ENCODE peak calls at places on chromosomes 11 and 22, in four cellular contexts. G is suprapubic skin, F is cardiac muscle cell, Y is A549. T is an unnamed sample.

GRCh38 chr22:43946391-43946680 is 8.9 kb upstream of the SAMM50 start:
- DNase-seq in G (no peak), F (no peak), Y (peak), T (no peak)

GRCh38 chr11:67627788-67628624 is 1.7 kb downstream of the NUDT8 start:
- DNase-seq in G (peak), Y (no peak), F (no peak), T (no peak)

GRCh38 chr11:35725880-35726279 is 63.3 kb downstream of the TRIM44 start:
- DNase-seq in G (no peak), F (peak), Y (peak), T (no peak)

GRCh38 chr22:17818166-17818565 is 43.9 kb upstream of the BID start:
- DNase-seq in F (no peak), Y (no peak), G (no peak), T (no peak)

GRCh38 chr11:125016413-125016812 is 46.7 kb upstream of the SLC37A2 start:
- DNase-seq in G (no peak), F (no peak), Y (no peak), T (no peak)

GRCh38 chr11:32333335-32333991 is 101.9 kb downstream of the WT1 start:
- DNase-seq in Y (peak), F (peak), G (peak), T (no peak)

GRCh38 chr11:35017528-35018342 is 101.3 kb downstream of the PDHX start:
- DNase-seq in Y (no peak), G (no peak), F (no peak), T (no peak)

GRCh38 chr22:31998784-31999435 is 44.2 kb upstream of the SLC5A1 start:
- DNase-seq in Y (no peak), F (no peak), G (no peak), T (no peak)

GRCh38 chr11:44887598-44887997 is 63.1 kb downstream of the TP53I11 start:
- DNase-seq in Y (no peak), F (no peak), G (no peak), T (no peak)

GRCh38 chr22:37023743-37024338 is 4.3 kb downstream of the MPST start:
- DNase-seq in G (no peak), Y (no peak), F (no peak), T (no peak)

GRCh38 chr11:13897606-13898276 is 64.8 kb upstream of the SPON1 start:
- DNase-seq in G (no peak), Y (no peak), F (no peak), T (no peak)

GRCh38 chr11:22703561-22703960 is 37.1 kb downstream of the GAS2 start:
- DNase-seq in F (peak), G (no peak), Y (no peak), T (no peak)

GRCh38 chr11:3969613-3970012 is 114.1 kb downstream of the STIM1 start:
- DNase-seq in Y (no peak), F (no peak), G (no peak), T (no peak)

GRCh38 chr22:43135565-43135964 is 7.6 kb downstream of the MCAT start:
- DNase-seq in G (no peak), Y (no peak), F (no peak), T (no peak)

GRCh38 chr22:17305076-17305475 is 64.2 kb upstream of the CECR2 start:
- DNase-seq in Y (no peak), G (no peak), F (no peak), T (no peak)

GRCh38 chr11:126561327-126561893 is 205.9 kb downstream of the ST3GAL4 start:
- DNase-seq in G (no peak), F (peak), Y (peak), T (no peak)

GRCh38 chr11:2389344-2390026 is 11.1 kb upstream of the TSSC4 start:
- DNase-seq in G (no peak), Y (no peak), F (no peak), T (no peak)

GRCh38 chr11:47020793-47021624 is 84.4 kb downstream of the CSTPP1 start:
- DNase-seq in Y (no peak), F (peak), G (no peak), T (no peak)

GRCh38 chr11:24239016-24239720 is 257.7 kb upstream of the LUZP2 start:
- DNase-seq in Y (no peak), G (no peak), F (peak), T (no peak)

GRCh38 chr11:75718406-75719088 is 909 bp downstream of the MOGAT2 start:
- DNase-seq in F (peak), Y (no peak), G (no peak), T (peak)

GRCh38 chr22:42719133-42719532 is 1.5 kb downstream of the A4GALT start:
- DNase-seq in G (no peak), Y (no peak), F (peak), T (no peak)

GRCh38 chr11:115334932-115335788 is 169.1 kb downstream of the CADM1 start:
- DNase-seq in F (peak), Y (peak), G (no peak), T (peak)

GRCh38 chr22:48699531-48699930 is 1128.1 kb downstream of the BRD1 start:
- DNase-seq in F (no peak), G (no peak), Y (no peak), T (peak)

GRCh38 chr22:21650280-21650679 is 8.2 kb downstream of the SDF2L1 start:
- DNase-seq in G (no peak), F (no peak), Y (no peak), T (no peak)

GRCh38 chr22:21652547-21653545 is 10.7 kb downstream of the SDF2L1 start:
- DNase-seq in G (no peak), F (no peak), Y (no peak), T (no peak)

GRCh38 chr22:21652010-21652546 is 10.0 kb downstream of the SDF2L1 start:
- DNase-seq in F (peak), G (peak), Y (peak), T (peak)

GRCh38 chr22:21651521-21652009 is 9.5 kb downstream of the SDF2L1 start:
- DNase-seq in F (no peak), Y (no peak), G (no peak), T (no peak)

DNA sequence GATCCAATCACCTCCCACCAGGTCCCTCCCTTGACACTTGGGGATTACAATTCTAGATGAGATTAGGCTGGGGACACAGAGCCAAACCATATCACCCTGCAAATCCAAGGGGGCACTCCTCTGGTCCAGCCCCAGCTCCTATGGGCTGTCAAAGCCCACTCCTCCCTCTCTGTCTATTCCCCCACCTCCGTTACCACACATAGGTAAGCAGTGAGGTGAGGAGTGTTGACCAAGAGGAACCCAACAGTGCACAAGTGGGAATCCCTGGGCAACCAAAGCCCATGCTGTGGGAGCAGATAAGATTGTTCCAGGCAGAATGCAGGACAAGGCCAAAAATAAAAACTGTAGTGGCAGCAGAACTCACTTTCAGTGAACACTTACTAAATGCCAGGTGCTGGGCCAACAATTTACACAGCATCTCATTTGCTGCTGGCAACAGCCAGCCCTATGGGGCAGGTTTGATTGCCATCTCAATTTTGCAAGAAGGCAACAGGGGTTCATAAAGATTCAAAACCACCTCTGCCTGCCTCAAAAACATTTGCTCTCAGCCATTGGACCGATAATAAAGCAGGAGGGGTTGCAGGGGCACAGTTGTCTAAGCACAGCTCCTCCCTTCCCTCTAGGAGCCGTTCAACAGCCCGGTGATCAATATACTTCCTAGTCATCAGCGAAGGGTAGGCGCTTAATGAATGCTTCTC is 8.9 kb downstream of the SDF2L1 start:
- DNase-seq in F (no peak), Y (no peak), G (no peak), T (no peak)
- H3K4me3 ChIP-seq in F (peak), Y (peak), G (peak), T (peak)

GRCh38 chr11:113971506-113972195 is 3.3 kb upstream of the HTR3A start:
- DNase-seq in G (no peak), F (no peak), Y (no peak), T (no peak)
- TF ChIP-seq CTCF in G (no peak), F (no peak), Y (no peak), T (no peak)

GRCh38 chr22:30208631-30209603 is 37.6 kb downstream of the LIF start:
- DNase-seq in G (no peak), F (peak), Y (peak), T (no peak)
- H3K4me3 ChIP-seq in G (no peak), F (no peak), Y (no peak), T (no peak)

GRCh38 chr11:119727523-119728081 is 1.4 kb downstream of the NECTIN1 start:
- DNase-seq in G (no peak), F (no peak), Y (no peak), T (no peak)
- TF ChIP-seq CTCF in G (peak), F (peak), Y (peak), T (peak)

T was measured in LNCaP clone FGC.